ENCODE peak calls at places on chromosomes 13 and 19, in four cellular contexts. K is endodermal cell, P is A172, W is D341Med. C is an unnamed sample.
A peak's percentile ranks its signal among the peaks of the same experiment; 100 is the strongest.

GRCh38 chr13:42229287-42229686 is 42.7 kb upstream of the AKAP11 start:
- DNase-seq in W (no peak), P (no peak), K (no peak), C (no peak)

GRCh38 chr13:45316996-45317395 is 24.0 kb downstream of the TPT1 start:
- DNase-seq in K (peak; percentile 28), P (no peak), W (no peak), C (no peak)

GRCh38 chr19:11887618-11888531 is at the start of gene ZNF69:
- DNase-seq in W (peak; percentile 89), K (peak; percentile 99), P (no peak), C (peak; percentile 19)

GRCh38 chr13:43071824-43072223 is 48.4 kb downstream of the DNAJC15 start:
- DNase-seq in W (no peak), K (no peak), P (no peak), C (no peak)

GRCh38 chr13:24520733-24521132 is 8.2 kb upstream of the PARP4 start:
- DNase-seq in W (no peak), P (no peak), K (no peak), C (no peak)

GRCh38 chr13:81302125-81302524 is 961.2 kb upstream of the SPRY2 start:
- DNase-seq in P (no peak), K (no peak), W (no peak), C (no peak)

GRCh38 chr19:35644987-35645679 is 3.0 kb upstream of the COX6B1 start:
- DNase-seq in P (no peak), W (peak; percentile 79), K (peak; percentile 98), C (no peak)

GRCh38 chr19:3881272-3882040 is 971 bp downstream of the ATCAY start:
- DNase-seq in W (peak; percentile 55), K (peak; percentile 73), P (no peak), C (no peak)

GRCh38 chr19:12665646-12666304 is 767 bp downstream of the MAN2B1 start:
- DNase-seq in K (no peak), W (no peak), P (no peak), C (no peak)

GRCh38 chr13:109871018-109871370 is 84.6 kb upstream of the IRS2 start:
- DNase-seq in K (no peak), W (no peak), P (peak; percentile 18), C (no peak)

GRCh38 chr19:47305309-47305751 is 4.3 kb upstream of the C5AR1 start:
- DNase-seq in P (peak; percentile 45), W (peak; percentile 84), K (peak; percentile 93), C (peak; percentile 92)

C was measured in AG09319.